ENCODE peak calls at places on chromosomes 7 and 10, in four cellular contexts. M, F, S and G are unnamed samples.

GRCh38 chr7:151491859-151492258 is 27.8 kb downstream of the RHEB start:
- DNase-seq in M (no peak), F (peak; percentile 73), S (peak; percentile 73), G (no peak)

GRCh38 chr7:10181996-10182395 is 791.7 kb upstream of the PHF14 start:
- DNase-seq in M (no peak), F (no peak), S (no peak), G (no peak)

GRCh38 chr10:52030051-52030867 is 283.8 kb upstream of the DKK1 start:
- DNase-seq in M (no peak), F (no peak), S (no peak), G (no peak)

GRCh38 chr10:6162589-6163356 is 40.0 kb upstream of the PFKFB3 start:
- DNase-seq in M (no peak), F (no peak), S (no peak), G (no peak)

GRCh38 chr7:1100886-1101579 is 13.1 kb downstream of the GPER1 start:
- DNase-seq in M (no peak), F (no peak), S (no peak), G (no peak)

GRCh38 chr10:123755061-123755460 is 88.9 kb downstream of the GPR26 start:
- DNase-seq in M (no peak), F (no peak), S (no peak), G (no peak)

GRCh38 chr10:49081532-49082275 is 33.6 kb downstream of the VSTM4 start:
- DNase-seq in M (no peak), F (no peak), S (no peak), G (no peak)

GRCh38 chr10:96292971-96293909 is 11.0 kb upstream of the DNTT start:
- DNase-seq in M (no peak), F (no peak), S (peak; percentile 47), G (no peak)

GRCh38 chr7:69837387-69838068 is 239.3 kb downstream of the AUTS2 start:
- DNase-seq in M (no peak), F (no peak), S (no peak), G (no peak)

GRCh38 chr10:1472605-1473004 is 264.7 kb downstream of the ADARB2 start:
- DNase-seq in M (no peak), F (no peak), S (no peak), G (no peak)

GRCh38 chr10:24353319-24353718 is 144.4 kb downstream of the KIAA1217 start:
- DNase-seq in M (no peak), F (no peak), S (no peak), G (no peak)

GRCh38 chr7:123748734-123749536 is at the start of gene WASL:
- DNase-seq in M (peak; percentile 90), F (peak; percentile 95), S (peak; percentile 81), G (peak; percentile 79)

GRCh38 chr10:133365461-133366129 is 7.6 kb downstream of the ECHS1 start:
- DNase-seq in M (no peak), F (no peak), S (no peak), G (no peak)

GRCh38 chr10:114538544-114538906 is 119.5 kb downstream of the ABLIM1 start:
- DNase-seq in M (no peak), F (no peak), S (no peak), G (peak; percentile 60)

GRCh38 chr7:157824011-157824818 is 487.4 kb downstream of the DNAJB6 start:
- DNase-seq in M (no peak), F (no peak), S (no peak), G (no peak)
- H3K9me3 ChIP-seq in M (no peaks in the 10 kb centered on the region), F (peaks cover 21% of the 10 kb centered on the region), S (no peaks in the 10 kb centered on the region), G (no peaks in the 10 kb centered on the region)

DNA sequence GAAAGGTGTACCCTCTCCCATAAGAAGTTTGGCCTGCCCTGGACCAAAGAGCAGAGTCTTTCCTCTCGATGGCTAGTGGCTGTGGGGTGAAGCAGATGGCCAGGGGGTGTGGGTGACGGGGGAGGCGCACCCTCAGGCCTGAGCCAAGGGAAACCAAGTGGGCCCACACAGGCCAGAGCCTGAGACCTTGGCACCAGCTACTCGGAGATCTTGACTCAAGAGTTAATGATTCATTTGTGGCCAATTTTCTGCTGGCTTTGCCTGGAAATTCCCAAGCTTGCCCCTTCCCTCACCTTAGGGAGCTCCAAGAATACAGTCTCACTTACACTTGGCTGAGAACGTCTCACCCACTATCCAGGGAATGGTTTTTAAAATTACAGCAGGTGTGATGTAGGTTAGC is 42.7 kb downstream of the ZMIZ1 start:
- DNase-seq in M (no peak), F (no peak), S (no peak), G (no peak)
- H3K4me1 ChIP-seq in M (peaks cover 45% of the 10 kb centered on the region), F (peaks cover 46% of the 10 kb centered on the region), S (peaks cover 26% of the 10 kb centered on the region), G (peaks cover 4% of the 10 kb centered on the region)

GRCh38 chr10:3588816-3589215 is 196.2 kb downstream of the KLF6 start:
- DNase-seq in M (no peak), F (no peak), S (no peak), G (no peak)

GRCh38 chr10:3592424-3592823 is 192.6 kb downstream of the KLF6 start:
- DNase-seq in M (no peak), F (no peak), S (no peak), G (no peak)

GRCh38 chr10:3595736-3596135 is 189.3 kb downstream of the KLF6 start:
- DNase-seq in M (no peak), F (no peak), S (no peak), G (no peak)

GRCh38 chr10:3588346-3588745 is 196.7 kb downstream of the KLF6 start:
- DNase-seq in M (no peak), F (no peak), S (no peak), G (no peak)

GRCh38 chr10:3593611-3594010 is 191.4 kb downstream of the KLF6 start:
- DNase-seq in M (no peak), F (no peak), S (no peak), G (no peak)
- H3K9me3 ChIP-seq in M (no peaks in the 10 kb centered on the region), F (no peaks in the 10 kb centered on the region), S (no peaks in the 10 kb centered on the region), G (no peaks in the 10 kb centered on the region)

DNA sequence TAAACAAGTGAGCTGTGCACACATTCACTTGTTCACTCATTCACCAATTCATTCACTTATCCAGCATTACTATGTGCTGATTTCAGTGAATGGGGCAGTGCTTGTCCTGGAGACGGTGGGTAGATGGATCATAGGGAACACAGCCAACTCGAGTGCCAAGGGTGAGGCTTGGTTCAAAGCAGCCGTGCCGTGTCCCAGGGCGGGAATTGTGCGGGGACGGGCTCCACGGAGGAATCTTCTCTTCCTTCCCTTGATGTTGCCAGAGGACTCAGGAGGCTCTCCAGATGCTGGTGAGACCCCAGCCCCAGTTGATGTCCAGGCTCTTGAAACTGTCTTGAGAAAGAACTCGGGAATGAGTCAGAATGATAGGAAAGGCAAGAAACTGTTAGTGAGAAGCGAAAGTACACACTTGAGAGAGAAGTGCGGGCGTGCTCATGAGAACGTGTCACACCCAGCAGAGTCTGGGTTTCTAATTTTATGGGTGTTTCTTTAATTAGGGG is 3.0 kb downstream of the SH2D4B start:
- DNase-seq in M (no peak), F (no peak), S (no peak), G (no peak)
- H3K4me1 ChIP-seq in M (no peaks in the 10 kb centered on the region), F (peaks cover 15% of the 10 kb centered on the region), S (peaks cover 21% of the 10 kb centered on the region), G (peaks cover 7% of the 10 kb centered on the region)

GRCh38 chr7:138514044-138514443 is 54.0 kb downstream of the TRIM24 start:
- DNase-seq in M (no peak), F (no peak), S (no peak), G (no peak)
- H3K9me3 ChIP-seq in M (no peaks in the 10 kb centered on the region), F (no peaks in the 10 kb centered on the region), S (no peaks in the 10 kb centered on the region), G (no peaks in the 10 kb centered on the region)

DNA sequence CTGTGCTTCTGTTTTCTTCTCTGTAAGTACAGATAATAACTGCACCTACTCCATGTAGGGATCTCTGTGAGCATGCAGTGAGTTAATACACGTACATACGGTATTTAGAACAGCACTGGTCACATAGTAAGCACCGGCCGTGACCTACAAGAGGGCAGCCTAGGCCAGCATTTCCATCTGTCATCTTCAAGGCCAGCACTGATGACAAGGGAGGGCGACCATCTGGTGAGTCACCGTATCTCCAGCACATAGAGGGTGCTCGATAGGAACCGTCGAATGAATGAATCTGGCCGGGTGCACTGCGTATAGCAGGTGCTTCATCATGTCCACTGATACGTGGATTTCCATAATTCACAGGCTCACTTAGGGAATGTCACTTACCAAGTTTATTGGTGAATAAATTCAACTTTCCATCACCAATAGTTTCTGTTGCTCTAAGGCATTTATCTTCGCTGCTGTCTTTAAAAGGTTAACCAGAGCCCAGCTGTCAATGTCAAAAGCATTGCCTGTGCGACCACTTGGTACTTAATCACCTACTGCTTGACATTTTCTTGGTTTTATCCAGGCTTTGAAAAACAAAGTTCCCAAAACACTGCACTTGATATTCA is 8.3 kb downstream of the NOD1 start:
- DNase-seq in M (peak; percentile 59), F (peak; percentile 44), S (no peak), G (no peak)
- H3K4me1 ChIP-seq in M (peaks cover 95% of the 10 kb centered on the region), F (peaks cover 30% of the 10 kb centered on the region), S (peaks cover 8% of the 10 kb centered on the region), G (peaks cover 31% of the 10 kb centered on the region)

GRCh38 chr10:38050212-38050611 is 39.7 kb downstream of the ZNF33A start:
- DNase-seq in M (no peak), F (no peak), S (no peak), G (no peak)

DNA sequence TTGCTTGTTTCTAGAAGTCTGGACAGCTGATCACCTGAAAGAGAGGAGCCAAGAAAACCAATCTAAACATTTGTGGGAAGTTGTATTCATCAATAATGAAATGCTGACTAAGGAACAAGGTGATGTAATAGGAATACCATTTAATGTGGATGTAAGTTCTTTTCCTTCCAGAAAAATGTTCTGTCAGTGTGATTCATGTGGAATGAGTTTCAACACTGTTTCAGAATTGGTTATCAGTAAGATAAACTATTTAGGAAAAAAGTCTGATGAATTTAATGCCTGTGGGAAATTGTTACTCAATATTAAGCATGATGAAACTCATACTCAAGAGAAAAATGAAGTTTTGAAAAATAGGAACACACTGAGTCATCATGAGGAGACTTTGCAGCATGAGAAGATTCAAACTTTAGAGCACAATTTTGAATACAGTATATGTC is 39.8 kb upstream of the ZNF37A start:
- DNase-seq in M (no peak), F (no peak), S (no peak), G (no peak)
- H3K9me3 ChIP-seq in M (no peaks in the 10 kb centered on the region), F (peaks cover 3% of the 10 kb centered on the region), S (peaks cover 18% of the 10 kb centered on the region), G (peaks cover 56% of the 10 kb centered on the region)

GRCh38 chr10:22593644-22594043 is 120.7 kb downstream of the PIP4K2A start:
- DNase-seq in M (no peak), F (no peak), S (no peak), G (no peak)
- H3K4me1 ChIP-seq in M (no peaks in the 10 kb centered on the region), F (peaks cover 23% of the 10 kb centered on the region), S (peaks cover 10% of the 10 kb centered on the region), G (peaks cover 45% of the 10 kb centered on the region)

GRCh38 chr7:57404343-57404966 is 45.5 kb upstream of the ZNF716 start:
- DNase-seq in M (no peak), F (no peak), S (no peak), G (no peak)
- H3K9me3 ChIP-seq in M (no peaks in the 10 kb centered on the region), F (no peaks in the 10 kb centered on the region), S (no peaks in the 10 kb centered on the region), G (no peaks in the 10 kb centered on the region)